ENCODE peak calls at places on chromosome 22, in ten cellular contexts. B, T, N, V, L, P, H, U, W and Y are unnamed samples.

GRCh38 chr22:44497218-44497903 is 672 bp downstream of the RTL6 start:
- DNase-seq in B (no peak), T (no peak), N (no peak), V (no peak), L (no peak), P (no peak), H (no peak), U (no peak), W (no peak), Y (no peak)

GRCh38 chr22:39984006-39984405 is 10.7 kb upstream of the FAM83F start:
- DNase-seq in B (no peak), T (no peak), N (no peak), V (peak), L (no peak), P (no peak), H (no peak), U (no peak), W (no peak), Y (no peak)

GRCh38 chr22:17734197-17734596 is 40.1 kb downstream of the BID start:
- DNase-seq in B (no peak), T (peak), N (no peak), V (no peak), L (no peak), P (no peak), H (no peak), U (peak), W (no peak), Y (peak)

GRCh38 chr22:47356433-47357011 is 594.1 kb downstream of the TBC1D22A start:
- DNase-seq in B (no peak), T (no peak), N (no peak), V (no peak), L (no peak), P (no peak), H (no peak), U (no peak), W (no peak), Y (no peak)

GRCh38 chr22:40415531-40416266 is 45.3 kb downstream of the SGSM3 start:
- DNase-seq in B (no peak), T (no peak), N (no peak), V (no peak), L (no peak), P (no peak), H (no peak), U (no peak), W (no peak), Y (peak)

GRCh38 chr22:32796865-32797573 is 4.5 kb upstream of the TIMP3 start:
- DNase-seq in B (peak), T (no peak), N (peak), V (peak), L (peak), P (peak), H (peak), U (peak), W (peak), Y (peak)

GRCh38 chr22:46491936-46492335 is 45.5 kb downstream of the CELSR1 start:
- DNase-seq in B (no peak), T (no peak), N (no peak), V (no peak), L (no peak), P (no peak), H (no peak), U (no peak), W (no peak), Y (no peak)

GRCh38 chr22:43378011-43378704 is 33.7 kb upstream of the MPPED1 start:
- DNase-seq in B (no peak), T (peak), N (no peak), V (no peak), L (no peak), P (no peak), H (no peak), U (no peak), W (no peak), Y (peak)

GRCh38 chr22:24681236-24681635 is 78.2 kb downstream of the GGT1 start:
- DNase-seq in B (peak), T (no peak), N (no peak), V (no peak), L (no peak), P (peak), H (no peak), U (no peak), W (no peak), Y (no peak)

GRCh38 chr22:30861131-30861530 is 107.4 kb downstream of the MORC2 start:
- DNase-seq in B (no peak), T (no peak), N (no peak), V (no peak), L (no peak), P (no peak), H (no peak), U (no peak), W (no peak), Y (no peak)

GRCh38 chr22:24156915-24157782 is 24.1 kb upstream of the SUSD2 start:
- DNase-seq in B (no peak), T (peak), N (peak), V (peak), L (peak), P (no peak), H (peak), U (peak), W (peak), Y (peak)

GRCh38 chr22:18974477-18975180 is 38.5 kb upstream of the PRODH start:
- DNase-seq in B (no peak), T (no peak), N (no peak), V (no peak), L (no peak), P (no peak), H (no peak), U (no peak), W (no peak), Y (no peak)

GRCh38 chr22:31613904-31614296 is 48.1 kb downstream of the PISD start:
- DNase-seq in B (no peak), T (no peak), N (no peak), V (no peak), L (no peak), P (no peak), H (no peak), U (no peak), W (no peak), Y (no peak)